ENCODE peak calls at places on chromosome 1, in six cellular contexts. Z is NCI-H1436; I is pulmonary artery endothelial cell; A is activated CD4-positive, alpha-beta T cell treated with anti-CD3 and anti-CD28 coated beads for 24 hours; C is activated naive CD4-positive, alpha-beta T cell; H is myocyte. E is an unnamed sample.

GRCh38 chr1:19209439-19209989 is 552 bp downstream of the UBR4 start:
- DNase-seq in A (peak; percentile 63), H (peak; percentile 44), Z (no peak), C (no peak), I (no peak), E (no peak)

GRCh38 chr1:40861227-40862003 is 748 bp downstream of the CITED4 start:
- DNase-seq in A (peak; percentile 10), I (no peak), Z (no peak), H (no peak), C (no peak), E (no peak)

GRCh38 chr1:77533660-77534295 is 148.7 kb downstream of the ZZZ3 start:
- DNase-seq in C (peak; percentile 23), I (peak; percentile 24), H (peak; percentile 81), Z (peak; percentile 42), A (peak; percentile 46), E (peak; percentile 61)

GRCh38 chr1:96962807-96963206 is 241.2 kb downstream of the PTBP2 start:
- DNase-seq in Z (no peak), I (no peak), H (no peak), A (no peak), C (no peak), E (no peak)

GRCh38 chr1:155320661-155321576 is at the start of gene RUSC1:
- DNase-seq in Z (peak; percentile 52), I (no peak), A (peak; percentile 62), H (peak; percentile 64), C (peak; percentile 44), E (no peak)

GRCh38 chr1:38115682-38116187 is 69.1 kb upstream of the POU3F1 start:
- DNase-seq in H (no peak), A (no peak), C (no peak), I (no peak), Z (no peak), E (no peak)

GRCh38 chr1:229087339-229087738 is 183.6 kb upstream of the RAB4A start:
- DNase-seq in H (peak; percentile 39), A (no peak), I (no peak), Z (no peak), C (no peak), E (no peak)

GRCh38 chr1:103948526-103948925 is 198.8 kb downstream of the AMY1C start:
- DNase-seq in I (no peak), Z (no peak), C (no peak), H (no peak), A (no peak), E (no peak)

GRCh38 chr1:51284487-51284954 is 45.8 kb downstream of the TTC39A start:
- DNase-seq in H (peak; percentile 45), Z (no peak), I (peak; percentile 71), C (no peak), A (no peak), E (no peak)

GRCh38 chr1:25461783-25462182 is 31.1 kb downstream of the MACO1 start:
- DNase-seq in Z (no peak), A (no peak), I (peak; percentile 17), C (no peak), H (no peak), E (no peak)

GRCh38 chr1:65939187-65939586 is 146.5 kb downstream of the PDE4B start:
- DNase-seq in I (no peak), H (no peak), Z (no peak), A (no peak), C (no peak), E (no peak)

GRCh38 chr1:91736999-91737615 is 148.8 kb downstream of the TGFBR3 start:
- DNase-seq in Z (no peak), A (no peak), I (no peak), H (peak; percentile 76), C (no peak), E (no peak)

GRCh38 chr1:64623750-64624445 is 121.0 kb upstream of the RAVER2 start:
- DNase-seq in A (no peak), C (no peak), I (no peak), Z (no peak), H (peak; percentile 17), E (no peak)

GRCh38 chr1:103900005-103900404 is 150.3 kb downstream of the AMY1C start:
- DNase-seq in Z (no peak), C (no peak), A (no peak), I (no peak), H (no peak), E (no peak)

GRCh38 chr1:168065511-168065910 is 71.2 kb downstream of the GPR161 start:
- DNase-seq in A (no peak), Z (no peak), H (no peak), I (no peak), C (no peak), E (no peak)

GRCh38 chr1:186871784-186872183 is 43.0 kb downstream of the PLA2G4A start:
- DNase-seq in C (no peak), Z (no peak), H (no peak), I (no peak), A (no peak), E (no peak)

GRCh38 chr1:175871647-175872046 is 128.3 kb upstream of the TNR start:
- DNase-seq in H (no peak), I (no peak), Z (no peak), A (no peak), C (no peak), E (no peak)

GRCh38 chr1:156344409-156344808 is 6.1 kb downstream of the TSACC start:
- DNase-seq in I (no peak), Z (no peak), C (no peak), A (no peak), H (peak; percentile 6), E (no peak)

GRCh38 chr1:111192074-111192473 is 8.4 kb downstream of the DENND2D start:
- DNase-seq in Z (no peak), A (no peak), I (no peak), H (no peak), C (no peak), E (no peak)

GRCh38 chr1:155226910-155227260 is 18.4 kb downstream of the MTX1 start:
- DNase-seq in Z (peak; percentile 47), H (peak; percentile 71), C (no peak), A (peak; percentile 28), I (no peak), E (no peak)

GRCh38 chr1:172717722-172718455 is 59.0 kb downstream of the FASLG start:
- DNase-seq in A (no peak), Z (no peak), I (no peak), C (no peak), H (no peak), E (no peak)

E was measured in DND-41.